ENCODE peak calls at places on chromosomes 16 and 17, in eight cellular contexts. N is T-cell; O is skeletal muscle cell; J is AG20443; Z is activated CD4-positive, CD25-positive, alpha-beta regulatory T cell treated with anti-CD3 and anti-CD28 coated beads, Interleukin-2, amount 50 U/mL, for 16 hours; E is NCI-H345; G is stimulated activated CD4-positive, alpha-beta T cell treated with anti-CD3 and anti-CD28 coated beads, Interleukin-1b, Interleukin-23, amount 100 ng/mL, for 1 hour; X is substantia nigra. T is an unnamed sample.

GRCh38 chr17:52158450-52159042 is at the start of gene CA10:
- DNase-seq in N (no peak), O (no peak), J (peak; percentile 8), Z (no peak), E (peak; percentile 88), G (no peak), X (no peak), T (peak; percentile 42)

GRCh38 chr16:23981429-23982399 is 145.9 kb downstream of the PRKCB start:
- DNase-seq in N (no peak), O (no peak), J (no peak), Z (no peak), E (no peak), G (no peak), X (no peak), T (no peak)

GRCh38 chr17:44005865-44006580 is 1.6 kb downstream of the NAGS start:
- DNase-seq in N (no peak), O (no peak), J (no peak), Z (no peak), E (peak; percentile 45), G (no peak), X (no peak), T (no peak)

GRCh38 chr17:26731005-26731921 is 562.7 kb upstream of the WSB1 start:
- DNase-seq in N (no peak), O (no peak), J (peak; percentile 12), Z (no peak), E (no peak), G (no peak), X (no peak), T (no peak)

GRCh38 chr16:48261569-48261968 is 14.2 kb upstream of the ABCC11 start:
- DNase-seq in N (no peak), O (no peak), J (no peak), Z (no peak), E (no peak), G (no peak), X (no peak), T (no peak)

GRCh38 chr17:58072862-58073261 is 10.4 kb upstream of the DYNLL2 start:
- DNase-seq in N (no peak), O (no peak), J (no peak), Z (no peak), E (no peak), G (no peak), X (no peak), T (no peak)

GRCh38 chr16:16095646-16096045 is 127.6 kb downstream of the ABCC6 start:
- DNase-seq in N (no peak), O (no peak), J (no peak), Z (no peak), E (no peak), G (no peak), X (no peak), T (no peak)

GRCh38 chr17:32143525-32143865 is 1.2 kb downstream of the RHOT1 start:
- DNase-seq in N (no peak), O (no peak), J (no peak), Z (no peak), E (no peak), G (no peak), X (no peak), T (no peak)

GRCh38 chr17:66255527-66255971 is 26.3 kb upstream of the APOH start:
- DNase-seq in N (peak; percentile 3), O (no peak), J (no peak), Z (no peak), E (no peak), G (no peak), X (no peak), T (no peak)

GRCh38 chr16:70162041-70162451 is 11.5 kb upstream of the CLEC18C start:
- DNase-seq in N (no peak), O (peak; percentile 38), J (peak; percentile 91), Z (no peak), E (no peak), G (no peak), X (no peak), T (no peak)

GRCh38 chr16:54171855-54172537 is 114.6 kb downstream of the IRX3 start:
- DNase-seq in N (no peak), O (peak; percentile 47), J (peak; percentile 30), Z (no peak), E (no peak), G (no peak), X (no peak), T (no peak)

GRCh38 chr17:6476834-6477210 is 32.6 kb downstream of the PIMREG start:
- DNase-seq in N (no peak), O (no peak), J (no peak), Z (no peak), E (no peak), G (no peak), X (no peak), T (no peak)

GRCh38 chr17:16908282-16908681 is 63.6 kb downstream of the TNFRSF13B start:
- DNase-seq in N (no peak), O (no peak), J (no peak), Z (no peak), E (no peak), G (no peak), X (no peak), T (no peak)

GRCh38 chr16:75806487-75806886 is 80.2 kb upstream of the CPHXL start:
- DNase-seq in N (no peak), O (no peak), J (no peak), Z (no peak), E (no peak), G (no peak), X (no peak), T (no peak)

GRCh38 chr17:80683625-80684100 is 139.0 kb downstream of the RPTOR start:
- DNase-seq in N (no peak), O (no peak), J (no peak), Z (no peak), E (no peak), G (no peak), X (peak; percentile 23), T (no peak)

GRCh38 chr17:1005361-1005946 is 8.5 kb downstream of the TIMM22 start:
- DNase-seq in N (no peak), O (no peak), J (peak; percentile 50), Z (no peak), E (peak; percentile 23), G (no peak), X (peak; percentile 64), T (no peak)

GRCh38 chr17:52790359-52790955 is 631.9 kb upstream of the CA10 start:
- DNase-seq in N (no peak), O (no peak), J (no peak), Z (no peak), E (peak; percentile 75), G (no peak), X (no peak), T (no peak)

GRCh38 chr17:63701477-63702222 is 1.7 kb upstream of the LIMD2 start:
- DNase-seq in N (peak; percentile 77), O (no peak), J (no peak), Z (no peak), E (no peak), G (no peak), X (no peak), T (no peak)

GRCh38 chr16:51146256-51146924 is 4.7 kb downstream of the SALL1 start:
- DNase-seq in N (no peak), O (no peak), J (peak; percentile 53), Z (no peak), E (no peak), G (no peak), X (no peak), T (no peak)

GRCh38 chr17:59494757-59495368 is 70.5 kb upstream of the DHX40 start:
- DNase-seq in N (no peak), O (no peak), J (no peak), Z (no peak), E (no peak), G (no peak), X (no peak), T (no peak)

GRCh38 chr17:8922451-8922850 is 43.1 kb downstream of the PIK3R5 start:
- DNase-seq in N (no peak), O (peak; percentile 90), J (peak; percentile 87), Z (no peak), E (no peak), G (no peak), X (no peak), T (no peak)

GRCh38 chr16:54282202-54282922 is 4.2 kb downstream of the IRX3 start:
- DNase-seq in N (no peak), O (no peak), J (peak; percentile 21), Z (no peak), E (no peak), G (no peak), X (peak; percentile 15), T (no peak)

GRCh38 chr17:43928606-43929005 is 13.7 kb downstream of the PPY start:
- DNase-seq in N (no peak), O (no peak), J (no peak), Z (no peak), E (no peak), G (no peak), X (no peak), T (no peak)